ENCODE peak calls at places on chromosome 19, in six cellular contexts. P is GM12878, T is GM12891, N is H1, W is HepG2, X is K562. K is an unnamed sample.
A peak's percentile ranks its signal among the peaks of the same experiment; 100 is the strongest.

GRCh38 chr19:27694361-27695055 is 1518.4 kb downstream of the UQCRFS1 start:
- DNase-seq in P (no peak), T (no peak), N (no peak), W (no peak), X (no peak), K (no peak)

GRCh38 chr19:33413426-33413725 is 39.9 kb downstream of the CEBPG start:
- DNase-seq in P (no peak), T (no peak), N (no peak), W (no peak), X (no peak), K (no peak)

GRCh38 chr19:46746281-46746965 is at the start of gene STRN4:
- DNase-seq in P (no peak), T (peak; percentile 92), N (peak; percentile 67), W (no peak), X (peak; percentile 93), K (peak; percentile 94)

GRCh38 chr19:49570138-49570856 is 10.1 kb downstream of the NOSIP start:
- DNase-seq in P (no peak), T (peak; percentile 69), N (peak; percentile 70), W (peak; percentile 88), X (peak; percentile 83), K (peak; percentile 65)

GRCh38 chr19:12733369-12733896 is 1.1 kb downstream of the TRIR start:
- DNase-seq in P (no peak), T (no peak), N (no peak), W (peak; percentile 44), X (no peak), K (no peak)

GRCh38 chr19:36244066-36244465 is 29.2 kb downstream of the ZNF146 start:
- DNase-seq in P (no peak), T (no peak), N (peak; percentile 66), W (no peak), X (no peak), K (no peak)

GRCh38 chr19:8206147-8207087 is 2.8 kb upstream of the CERS4 start:
- DNase-seq in P (no peak), T (no peak), N (no peak), W (no peak), X (no peak), K (no peak)

GRCh38 chr19:55086730-55087541 is 11.3 kb downstream of the EPS8L1 start:
- DNase-seq in P (no peak), T (peak; percentile 73), N (peak; percentile 99), W (no peak), X (no peak), K (peak; percentile 69)

GRCh38 chr19:29887498-29887897 is 54.5 kb upstream of the URI1 start:
- DNase-seq in P (no peak), T (no peak), N (no peak), W (no peak), X (peak; percentile 27), K (no peak)

GRCh38 chr19:47459477-47459876 is 12.2 kb downstream of the SLC8A2 start:
- DNase-seq in P (no peak), T (no peak), N (no peak), W (no peak), X (no peak), K (no peak)

GRCh38 chr19:39539165-39539518 is 819 bp downstream of the EID2 start:
- DNase-seq in P (no peak), T (no peak), N (no peak), W (peak; percentile 52), X (no peak), K (no peak)

GRCh38 chr19:38522915-38523314 is 89.4 kb downstream of the RYR1 start:
- DNase-seq in P (no peak), T (no peak), N (no peak), W (no peak), X (no peak), K (no peak)

GRCh38 chr19:29942404-29943261 is 594 bp downstream of the URI1 start:
- DNase-seq in P (no peak), T (peak; percentile 56), N (peak; percentile 75), W (peak; percentile 43), X (no peak), K (peak; percentile 68)

GRCh38 chr19:56156768-56157167 is 15.7 kb downstream of the ZNF444 start:
- DNase-seq in P (no peak), T (no peak), N (no peak), W (no peak), X (no peak), K (no peak)

GRCh38 chr19:48591021-48591420 is 15.5 kb upstream of the SPACA4 start:
- DNase-seq in P (no peak), T (no peak), N (no peak), W (no peak), X (no peak), K (no peak)

GRCh38 chr19:46723023-46723461 is 6.1 kb upstream of the PRKD2 start:
- DNase-seq in P (no peak), T (no peak), N (no peak), W (no peak), X (no peak), K (no peak)

GRCh38 chr19:48454150-48454730 is 1.1 kb upstream of the KCNJ14 start:
- DNase-seq in P (no peak), T (no peak), N (no peak), W (no peak), X (no peak), K (no peak)

GRCh38 chr19:15111758-15112157 is 4.6 kb downstream of the SYDE1 start:
- DNase-seq in P (no peak), T (no peak), N (no peak), W (no peak), X (no peak), K (no peak)

GRCh38 chr19:3497757-3498515 is 2.5 kb downstream of the DOHH start:
- DNase-seq in P (no peak), T (no peak), N (no peak), W (peak; percentile 37), X (no peak), K (no peak)

GRCh38 chr19:12995596-12996541 is 594 bp downstream of the NFIX start:
- DNase-seq in P (no peak), T (peak; percentile 71), N (no peak), W (no peak), X (peak; percentile 92), K (peak; percentile 71)

GRCh38 chr19:29491995-29492577 is 33.7 kb upstream of the VSTM2B start:
- DNase-seq in P (no peak), T (no peak), N (peak; percentile 30), W (no peak), X (no peak), K (no peak)

GRCh38 chr19:47561440-47562045 is 11.4 kb downstream of the ZNF541 start:
- DNase-seq in P (no peak), T (no peak), N (no peak), W (no peak), X (no peak), K (no peak)

GRCh38 chr19:351976-352625 is 7.5 kb upstream of the MIER2 start:
- DNase-seq in P (no peak), T (no peak), N (no peak), W (no peak), X (no peak), K (no peak)

DNA sequence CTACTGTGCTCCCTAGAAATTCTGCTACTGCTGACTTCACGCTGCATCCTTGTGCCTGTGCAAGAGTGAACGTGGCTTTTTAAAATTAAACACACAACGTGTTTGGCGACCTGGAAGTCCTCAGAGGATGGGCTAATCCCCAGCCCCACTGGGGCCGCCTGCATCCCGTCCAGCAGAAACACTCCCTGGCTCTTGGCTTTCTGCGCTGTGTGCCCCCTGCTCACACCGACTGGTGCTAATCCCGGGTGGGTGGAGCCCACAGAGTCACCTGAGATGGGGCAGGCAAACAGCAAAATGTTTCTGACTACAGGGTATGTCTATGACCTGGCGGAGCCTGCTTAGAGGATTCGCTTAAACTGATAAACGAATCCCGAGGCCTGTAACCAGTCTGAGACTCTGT is 15.1 kb downstream of the CAPS start:
- DNase-seq in P (no peak), T (no peak), N (no peak), W (no peak), X (no peak), K (no peak)
- TF ChIP-seq POLR2A in P (no peak), T (no peak), N (no peak), W (no peak), X (no peak), K (no peak)

DNA sequence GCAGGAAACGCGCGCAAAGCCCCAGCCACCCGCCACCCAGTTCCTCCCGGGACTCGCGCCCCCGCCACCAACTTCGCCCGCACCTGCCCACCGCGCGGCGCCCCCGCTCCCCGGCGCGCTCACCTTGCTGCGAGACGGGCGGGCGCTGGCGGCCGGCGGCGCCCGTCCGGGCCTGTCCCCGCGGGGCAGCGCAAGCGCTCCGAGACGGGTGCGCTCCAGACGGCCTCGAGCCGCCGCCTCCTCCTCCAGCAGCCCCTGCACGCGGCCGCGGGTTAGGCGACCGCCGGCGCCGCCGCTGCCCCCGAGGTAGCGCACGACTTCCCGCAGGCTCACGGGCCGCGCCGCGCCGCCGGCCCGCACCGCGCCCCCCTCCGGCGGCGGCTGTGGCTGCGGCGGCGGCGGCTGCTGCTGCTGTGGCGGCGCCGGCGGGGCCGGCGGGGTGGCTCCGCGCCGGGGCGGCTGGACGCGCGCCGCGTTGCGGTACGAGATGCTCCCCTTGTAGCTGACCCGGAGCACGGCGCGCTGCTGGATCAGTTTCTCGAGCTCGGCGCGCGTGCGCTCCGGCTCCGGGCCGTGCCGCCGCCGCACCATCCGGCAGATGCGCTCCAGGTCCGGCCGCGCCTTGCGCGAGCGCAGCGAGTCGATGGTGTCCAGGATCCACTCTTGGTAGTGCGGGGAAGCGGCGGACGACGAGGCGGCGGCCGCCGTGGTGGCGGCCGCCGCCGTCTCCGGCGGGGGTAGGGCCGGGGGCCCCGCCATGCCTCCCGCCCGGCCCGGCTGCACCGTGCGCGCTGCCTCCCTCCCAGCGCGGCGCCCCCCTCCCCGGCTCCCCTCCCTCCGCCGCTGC is 666 bp downstream of the SAMD1 start:
- DNase-seq in P (no peak), T (peak; percentile 59), N (peak; percentile 62), W (no peak), X (peak; percentile 72), K (peak; percentile 53)
- TF ChIP-seq TAF1 in P (no peak), T (no peak), N (no peak), W (no peak), X (peak; percentile 10), K (no peak)

GRCh38 chr19:6738726-6739389 is 622 bp upstream of the TRIP10 start:
- DNase-seq in P (no peak), T (no peak), N (peak; percentile 76), W (no peak), X (no peak), K (no peak)

GRCh38 chr19:6743071-6743470 is 3.6 kb downstream of the TRIP10 start:
- DNase-seq in P (no peak), T (no peak), N (no peak), W (no peak), X (no peak), K (no peak)

GRCh38 chr19:6739884-6740588 is 556 bp downstream of the TRIP10 start:
- DNase-seq in P (no peak), T (no peak), N (peak; percentile 83), W (no peak), X (peak; percentile 68), K (no peak)

GRCh38 chr19:6739390-6739883 is at the start of gene TRIP10:
- DNase-seq in P (no peak), T (peak; percentile 87), N (peak; percentile 84), W (peak; percentile 68), X (peak; percentile 84), K (peak; percentile 87)

GRCh38 chr19:6740589-6741348 is 1.3 kb downstream of the TRIP10 start:
- DNase-seq in P (no peak), T (no peak), N (no peak), W (no peak), X (peak; percentile 48), K (no peak)
- TF ChIP-seq POLR2AphosphoS5 in P (no peak), T (no peak), N (no peak), W (no peak), X (no peak), K (no peak)

DNA sequence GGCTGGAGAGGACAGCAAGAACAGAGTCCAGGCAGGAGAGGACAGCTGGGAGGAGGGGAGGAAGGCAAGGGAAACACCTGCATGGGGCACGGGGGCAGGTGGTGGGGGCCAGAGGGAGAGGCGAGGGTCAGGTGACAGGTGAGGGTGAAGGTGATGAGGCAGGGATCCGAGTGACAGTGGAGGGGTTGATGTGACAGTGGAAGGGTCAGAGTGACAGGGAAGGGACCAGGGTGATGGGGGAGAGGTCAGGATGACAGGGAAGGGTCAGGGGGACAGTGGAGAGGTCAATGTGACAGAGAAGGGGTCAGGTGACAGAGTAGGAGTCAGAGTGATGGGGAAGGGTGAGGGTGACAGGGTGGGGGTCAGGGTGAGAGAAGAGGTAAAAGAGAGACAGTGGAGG is 29.1 kb downstream of the C19orf81 start:
- DNase-seq in P (no peak), T (no peak), N (no peak), W (no peak), X (no peak), K (no peak)
- TF ChIP-seq POLR2A in P (no peak), T (no peak), N (no peak), W (no peak), X (no peak), K (no peak)